ENCODE peak calls at places on chromosomes 5 and 9, in ten cellular contexts. S, T, I, E, B, C, V, X, M and U are unnamed samples.

GRCh38 chr9:6686396-6686795 is 40.9 kb upstream of the GLDC start:
- DNase-seq in S (no peak), T (no peak), I (no peak), E (no peak), B (no peak), C (no peak), V (peak), X (no peak), M (no peak), U (no peak)

GRCh38 chr5:112594060-112594850 is 143.4 kb upstream of the APC start:
- DNase-seq in S (no peak), T (no peak), I (no peak), E (no peak), B (no peak), C (no peak), V (peak), X (no peak), M (no peak), U (no peak)

GRCh38 chr9:129697111-129697955 is 31.9 kb downstream of the PRRX2 start:
- DNase-seq in S (peak), T (peak), I (peak), E (peak), B (peak), C (peak), V (peak), X (no peak), M (peak), U (no peak)

GRCh38 chr5:1074816-1075554 is 36.9 kb downstream of the SLC12A7 start:
- DNase-seq in S (no peak), T (no peak), I (no peak), E (no peak), B (no peak), C (no peak), V (no peak), X (no peak), M (no peak), U (no peak)

GRCh38 chr9:99134893-99135341 is 30.0 kb downstream of the TGFBR1 start:
- DNase-seq in S (no peak), T (no peak), I (no peak), E (no peak), B (no peak), C (peak), V (peak), X (no peak), M (no peak), U (no peak)

GRCh38 chr9:76415731-76416130 is 21.5 kb upstream of the RFK start:
- DNase-seq in S (no peak), T (no peak), I (no peak), E (no peak), B (no peak), C (no peak), V (peak), X (no peak), M (no peak), U (no peak)

GRCh38 chr9:126607086-126607485 is 6.6 kb upstream of the LMX1B start:
- DNase-seq in S (no peak), T (peak), I (no peak), E (no peak), B (peak), C (no peak), V (no peak), X (peak), M (no peak), U (no peak)

GRCh38 chr5:127801751-127802476 is 98.7 kb downstream of the CCDC192 start:
- DNase-seq in S (no peak), T (no peak), I (no peak), E (no peak), B (no peak), C (peak), V (peak), X (no peak), M (no peak), U (no peak)

GRCh38 chr5:149990518-149991376 is 9.7 kb downstream of the TIGD6 start:
- DNase-seq in S (peak), T (peak), I (peak), E (peak), B (no peak), C (peak), V (peak), X (peak), M (peak), U (peak)

GRCh38 chr5:138503487-138504270 is 38.4 kb downstream of the EGR1 start:
- DNase-seq in S (no peak), T (no peak), I (peak), E (no peak), B (no peak), C (peak), V (peak), X (peak), M (no peak), U (no peak)

GRCh38 chr5:119966028-119966427 is 336.7 kb downstream of the FAM170A start:
- DNase-seq in S (no peak), T (no peak), I (no peak), E (no peak), B (no peak), C (no peak), V (peak), X (no peak), M (no peak), U (no peak)